ENCODE peak calls at places on chromosomes 13 and 19, in ten cellular contexts. One of them, this sample, is unnamed.

GRCh38 chr13:110017379-110017778 is 231.0 kb upstream of the IRS2 start:
- DNase-seq in psoas muscle: no peak
- DNase-seq in PC-3: peak
- DNase-seq in IMR-90: peak
- DNase-seq in RWPE1: peak
- DNase-seq in mesothelial cell of epicardium: peak
- DNase-seq in HL-60: no peak
- DNase-seq in hepatocyte: peak
- DNase-seq in left ventricle myocardium inferior: no peak
- DNase-seq in fibroblast of pulmonary artery: peak
- DNase-seq in this sample: no peak

GRCh38 chr19:42064432-42064831 is 5.6 kb downstream of the GRIK5 start:
- DNase-seq in psoas muscle: no peak
- DNase-seq in left ventricle myocardium inferior: no peak
- DNase-seq in fibroblast of pulmonary artery: no peak
- DNase-seq in HL-60: no peak
- DNase-seq in PC-3: no peak
- DNase-seq in IMR-90: no peak
- DNase-seq in RWPE1: no peak
- DNase-seq in hepatocyte: no peak
- DNase-seq in mesothelial cell of epicardium: no peak
- DNase-seq in this sample: no peak

GRCh38 chr19:17496337-17496997 is 15.0 kb upstream of the PGLS start:
- DNase-seq in PC-3: peak
- DNase-seq in psoas muscle: peak
- DNase-seq in RWPE1: peak
- DNase-seq in HL-60: peak
- DNase-seq in hepatocyte: peak
- DNase-seq in mesothelial cell of epicardium: no peak
- DNase-seq in fibroblast of pulmonary artery: peak
- DNase-seq in left ventricle myocardium inferior: peak
- DNase-seq in IMR-90: peak
- DNase-seq in this sample: no peak

GRCh38 chr13:87884874-87885273 is 213.7 kb downstream of the SLITRK5 start:
- DNase-seq in HL-60: no peak
- DNase-seq in RWPE1: peak
- DNase-seq in psoas muscle: no peak
- DNase-seq in hepatocyte: peak
- DNase-seq in left ventricle myocardium inferior: no peak
- DNase-seq in fibroblast of pulmonary artery: peak
- DNase-seq in PC-3: peak
- DNase-seq in mesothelial cell of epicardium: no peak
- DNase-seq in IMR-90: peak
- DNase-seq in this sample: no peak

GRCh38 chr13:110610955-110611595 is 4.3 kb upstream of the NAXD start:
- DNase-seq in RWPE1: no peak
- DNase-seq in HL-60: no peak
- DNase-seq in PC-3: peak
- DNase-seq in IMR-90: peak
- DNase-seq in hepatocyte: no peak
- DNase-seq in left ventricle myocardium inferior: no peak
- DNase-seq in psoas muscle: no peak
- DNase-seq in fibroblast of pulmonary artery: no peak
- DNase-seq in mesothelial cell of epicardium: no peak
- DNase-seq in this sample: no peak

GRCh38 chr13:110592670-110593069 is 22.7 kb upstream of the NAXD start:
- DNase-seq in hepatocyte: no peak
- DNase-seq in IMR-90: peak
- DNase-seq in HL-60: no peak
- DNase-seq in psoas muscle: no peak
- DNase-seq in PC-3: no peak
- DNase-seq in left ventricle myocardium inferior: no peak
- DNase-seq in RWPE1: no peak
- DNase-seq in mesothelial cell of epicardium: no peak
- DNase-seq in fibroblast of pulmonary artery: no peak
- DNase-seq in this sample: no peak

GRCh38 chr19:12965017-12965811 is 4.2 kb upstream of the DAND5 start:
- DNase-seq in IMR-90: peak
- DNase-seq in PC-3: peak
- DNase-seq in HL-60: no peak
- DNase-seq in mesothelial cell of epicardium: peak
- DNase-seq in fibroblast of pulmonary artery: peak
- DNase-seq in left ventricle myocardium inferior: peak
- DNase-seq in RWPE1: peak
- DNase-seq in psoas muscle: peak
- DNase-seq in hepatocyte: peak
- DNase-seq in this sample: no peak

GRCh38 chr19:29878973-29879654 is 62.9 kb upstream of the URI1 start:
- DNase-seq in mesothelial cell of epicardium: no peak
- DNase-seq in fibroblast of pulmonary artery: peak
- DNase-seq in PC-3: peak
- DNase-seq in psoas muscle: no peak
- DNase-seq in left ventricle myocardium inferior: no peak
- DNase-seq in HL-60: no peak
- DNase-seq in IMR-90: peak
- DNase-seq in RWPE1: peak
- DNase-seq in hepatocyte: no peak
- DNase-seq in this sample: peak

GRCh38 chr13:80084086-80084676 is 256.7 kb downstream of the SPRY2 start:
- DNase-seq in HL-60: no peak
- DNase-seq in left ventricle myocardium inferior: no peak
- DNase-seq in IMR-90: peak
- DNase-seq in mesothelial cell of epicardium: no peak
- DNase-seq in psoas muscle: no peak
- DNase-seq in fibroblast of pulmonary artery: peak
- DNase-seq in PC-3: peak
- DNase-seq in RWPE1: peak
- DNase-seq in hepatocyte: peak
- DNase-seq in this sample: no peak

GRCh38 chr19:43751466-43752220 is 3.1 kb downstream of the SMG9 start:
- DNase-seq in mesothelial cell of epicardium: no peak
- DNase-seq in hepatocyte: no peak
- DNase-seq in IMR-90: peak
- DNase-seq in RWPE1: no peak
- DNase-seq in left ventricle myocardium inferior: no peak
- DNase-seq in fibroblast of pulmonary artery: no peak
- DNase-seq in HL-60: no peak
- DNase-seq in PC-3: peak
- DNase-seq in psoas muscle: no peak
- DNase-seq in this sample: no peak

DNA sequence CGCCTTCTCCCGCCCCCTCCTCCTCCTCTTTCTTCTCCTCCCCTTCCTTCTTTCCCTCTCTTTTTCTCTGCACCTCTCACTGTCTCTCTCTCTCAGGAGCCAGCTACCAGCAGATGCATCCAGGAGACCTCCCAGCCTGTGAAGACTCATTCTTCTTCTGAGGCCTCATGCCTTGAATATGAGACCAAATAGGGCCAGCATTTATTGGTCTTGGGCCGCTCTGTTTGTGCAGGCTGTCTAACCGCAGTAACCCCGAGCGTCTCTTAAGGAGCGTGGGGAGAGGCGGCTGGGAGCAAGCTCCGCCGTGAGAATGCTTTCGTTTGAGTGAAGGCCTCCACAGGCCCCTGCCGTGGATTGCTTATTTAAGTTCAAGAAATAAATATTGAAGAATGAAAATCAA is 167.0 kb downstream of the NUFIP1 start:
- DNase-seq in PC-3: no peak
- DNase-seq in IMR-90: no peak
- DNase-seq in psoas muscle: no peak
- DNase-seq in hepatocyte: no peak
- DNase-seq in mesothelial cell of epicardium: no peak
- DNase-seq in RWPE1: no peak
- DNase-seq in fibroblast of pulmonary artery: no peak
- DNase-seq in HL-60: no peak
- DNase-seq in left ventricle myocardium inferior: no peak
- DNase-seq in this sample: no peak
- TF ChIP-seq CTCF in PC-3: no peak
- TF ChIP-seq CTCF in IMR-90: no peak
- TF ChIP-seq CTCF in psoas muscle: no peak
- TF ChIP-seq CTCF in hepatocyte: no peak
- TF ChIP-seq CTCF in mesothelial cell of epicardium: no peak
- TF ChIP-seq CTCF in RWPE1: no peak
- TF ChIP-seq CTCF in fibroblast of pulmonary artery: no peak
- TF ChIP-seq CTCF in HL-60: no peak
- TF ChIP-seq CTCF in left ventricle myocardium inferior: no peak
- TF ChIP-seq CTCF in this sample: no peak

GRCh38 chr13:113458218-113459065 is 5.2 kb upstream of the ADPRHL1 start:
- DNase-seq in IMR-90: peak
- DNase-seq in RWPE1: no peak
- DNase-seq in fibroblast of pulmonary artery: peak
- DNase-seq in left ventricle myocardium inferior: no peak
- DNase-seq in hepatocyte: no peak
- DNase-seq in PC-3: no peak
- DNase-seq in psoas muscle: no peak
- DNase-seq in mesothelial cell of epicardium: no peak
- DNase-seq in HL-60: no peak
- DNase-seq in this sample: no peak
- TF ChIP-seq CTCF in IMR-90: peak
- TF ChIP-seq CTCF in RWPE1: peak
- TF ChIP-seq CTCF in fibroblast of pulmonary artery: peak
- TF ChIP-seq CTCF in left ventricle myocardium inferior: peak
- TF ChIP-seq CTCF in hepatocyte: peak
- TF ChIP-seq CTCF in PC-3: peak
- TF ChIP-seq CTCF in psoas muscle: peak
- TF ChIP-seq CTCF in mesothelial cell of epicardium: peak
- TF ChIP-seq CTCF in HL-60: no peak
- TF ChIP-seq CTCF in this sample: peak

DNA sequence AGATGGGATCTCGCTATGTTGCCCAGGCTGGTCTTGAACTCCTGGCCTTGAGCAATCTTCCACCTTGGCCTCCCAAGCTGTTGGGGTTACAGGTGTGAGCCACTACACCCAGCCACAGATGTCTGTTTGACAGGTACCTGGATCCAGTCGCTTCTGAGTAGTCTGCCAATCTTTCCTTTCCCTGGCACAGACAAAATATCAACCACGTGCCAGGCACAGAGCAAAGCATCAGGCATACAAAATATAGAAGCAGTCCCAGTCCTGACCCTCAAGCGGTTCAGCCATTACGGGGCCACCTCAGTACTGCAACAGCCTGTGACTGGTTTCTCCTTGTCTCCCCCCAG is 3.8 kb downstream of the ELAVL1 start:
- DNase-seq in IMR-90: no peak
- DNase-seq in RWPE1: no peak
- DNase-seq in psoas muscle: no peak
- DNase-seq in PC-3: no peak
- DNase-seq in HL-60: no peak
- DNase-seq in hepatocyte: no peak
- DNase-seq in fibroblast of pulmonary artery: peak
- DNase-seq in mesothelial cell of epicardium: no peak
- DNase-seq in left ventricle myocardium inferior: no peak
- DNase-seq in this sample: no peak
- TF ChIP-seq CTCF in IMR-90: no peak
- TF ChIP-seq CTCF in RWPE1: no peak
- TF ChIP-seq CTCF in psoas muscle: no peak
- TF ChIP-seq CTCF in PC-3: no peak
- TF ChIP-seq CTCF in HL-60: no peak
- TF ChIP-seq CTCF in hepatocyte: no peak
- TF ChIP-seq CTCF in fibroblast of pulmonary artery: no peak
- TF ChIP-seq CTCF in mesothelial cell of epicardium: no peak
- TF ChIP-seq CTCF in left ventricle myocardium inferior: no peak
- TF ChIP-seq CTCF in this sample: no peak

GRCh38 chr19:19385131-19385899 is 20.2 kb upstream of the GATAD2A start:
- DNase-seq in HL-60: peak
- DNase-seq in IMR-90: peak
- DNase-seq in left ventricle myocardium inferior: peak
- DNase-seq in mesothelial cell of epicardium: peak
- DNase-seq in RWPE1: peak
- DNase-seq in fibroblast of pulmonary artery: peak
- DNase-seq in psoas muscle: peak
- DNase-seq in PC-3: peak
- DNase-seq in hepatocyte: peak
- DNase-seq in this sample: peak
- TF ChIP-seq CTCF in HL-60: no peak
- TF ChIP-seq CTCF in IMR-90: peak
- TF ChIP-seq CTCF in left ventricle myocardium inferior: peak
- TF ChIP-seq CTCF in mesothelial cell of epicardium: no peak
- TF ChIP-seq CTCF in RWPE1: no peak
- TF ChIP-seq CTCF in fibroblast of pulmonary artery: no peak
- TF ChIP-seq CTCF in psoas muscle: peak
- TF ChIP-seq CTCF in PC-3: no peak
- TF ChIP-seq CTCF in hepatocyte: no peak
- TF ChIP-seq CTCF in this sample: no peak

GRCh38 chr13:60331249-60332012 is 65.6 kb upstream of the TDRD3 start:
- DNase-seq in HL-60: no peak
- DNase-seq in IMR-90: no peak
- DNase-seq in PC-3: no peak
- DNase-seq in fibroblast of pulmonary artery: no peak
- DNase-seq in hepatocyte: no peak
- DNase-seq in RWPE1: no peak
- DNase-seq in mesothelial cell of epicardium: no peak
- DNase-seq in left ventricle myocardium inferior: no peak
- DNase-seq in psoas muscle: no peak
- DNase-seq in this sample: no peak

GRCh38 chr13:60327551-60327950 is 69.5 kb upstream of the TDRD3 start:
- DNase-seq in hepatocyte: no peak
- DNase-seq in IMR-90: no peak
- DNase-seq in left ventricle myocardium inferior: no peak
- DNase-seq in HL-60: no peak
- DNase-seq in PC-3: no peak
- DNase-seq in RWPE1: no peak
- DNase-seq in mesothelial cell of epicardium: no peak
- DNase-seq in fibroblast of pulmonary artery: no peak
- DNase-seq in psoas muscle: no peak
- DNase-seq in this sample: no peak

GRCh38 chr13:60328073-60328472 is 68.9 kb upstream of the TDRD3 start:
- DNase-seq in mesothelial cell of epicardium: no peak
- DNase-seq in RWPE1: no peak
- DNase-seq in hepatocyte: no peak
- DNase-seq in PC-3: no peak
- DNase-seq in psoas muscle: no peak
- DNase-seq in IMR-90: no peak
- DNase-seq in HL-60: no peak
- DNase-seq in left ventricle myocardium inferior: no peak
- DNase-seq in fibroblast of pulmonary artery: no peak
- DNase-seq in this sample: no peak

GRCh38 chr13:60326273-60326672 is 70.7 kb upstream of the TDRD3 start:
- DNase-seq in fibroblast of pulmonary artery: no peak
- DNase-seq in HL-60: no peak
- DNase-seq in left ventricle myocardium inferior: no peak
- DNase-seq in hepatocyte: no peak
- DNase-seq in psoas muscle: no peak
- DNase-seq in PC-3: no peak
- DNase-seq in RWPE1: no peak
- DNase-seq in IMR-90: no peak
- DNase-seq in mesothelial cell of epicardium: no peak
- DNase-seq in this sample: no peak

GRCh38 chr13:60329221-60329983 is 67.6 kb upstream of the TDRD3 start:
- DNase-seq in fibroblast of pulmonary artery: peak
- DNase-seq in psoas muscle: no peak
- DNase-seq in left ventricle myocardium inferior: no peak
- DNase-seq in IMR-90: peak
- DNase-seq in PC-3: peak
- DNase-seq in RWPE1: peak
- DNase-seq in mesothelial cell of epicardium: peak
- DNase-seq in hepatocyte: peak
- DNase-seq in HL-60: peak
- DNase-seq in this sample: no peak
- TF ChIP-seq CTCF in fibroblast of pulmonary artery: peak
- TF ChIP-seq CTCF in psoas muscle: no peak
- TF ChIP-seq CTCF in left ventricle myocardium inferior: peak
- TF ChIP-seq CTCF in IMR-90: peak
- TF ChIP-seq CTCF in PC-3: peak
- TF ChIP-seq CTCF in RWPE1: peak
- TF ChIP-seq CTCF in mesothelial cell of epicardium: no peak
- TF ChIP-seq CTCF in hepatocyte: peak
- TF ChIP-seq CTCF in HL-60: peak
- TF ChIP-seq CTCF in this sample: peak